ENCODE peak calls at places on chromosomes 4 and X, in eight cellular contexts. H is H9, P is stomach, K is colonic mucosa, W is left ventricle myocardium inferior, R is mesenchymal stem cell, A is aorta, I is esophagus squamous epithelium. V is an unnamed sample.

GRCh38 chrX:47156611-47157520 is 11.8 kb downstream of the RBM10 start:
- DNase-seq in H (no peak), P (peak; percentile 13), K (no peak), W (no peak), R (no peak), A (no peak), I (no peak), V (no peak)

GRCh38 chr4:115272185-115272584 is 158.8 kb upstream of the NDST4 start:
- DNase-seq in H (no peak), P (no peak), K (no peak), W (no peak), R (peak; percentile 14), A (no peak), I (no peak), V (no peak)

GRCh38 chr4:93852680-93853079 is 24.1 kb downstream of the ATOH1 start:
- DNase-seq in H (no peak), P (no peak), K (no peak), W (no peak), R (no peak), A (no peak), I (no peak), V (no peak)

GRCh38 chr4:80215449-80216052 is 18.2 kb downstream of the PRDM8 start:
- DNase-seq in H (no peak), P (no peak), K (no peak), W (no peak), R (peak; percentile 63), A (no peak), I (no peak), V (peak; percentile 73)

GRCh38 chr4:88743696-88744095 is 46.1 kb upstream of the NAP1L5 start:
- DNase-seq in H (no peak), P (no peak), K (no peak), W (no peak), R (peak; percentile 54), A (no peak), I (no peak), V (peak; percentile 81)

GRCh38 chr4:87521757-87522374 is 7.3 kb downstream of the SPARCL1 start:
- DNase-seq in H (no peak), P (no peak), K (no peak), W (no peak), R (peak; percentile 15), A (no peak), I (no peak), V (peak; percentile 58)

GRCh38 chrX:64570204-64570603 is 175.0 kb upstream of the MTMR8 start:
- DNase-seq in H (peak; percentile 34), P (no peak), K (no peak), W (no peak), R (no peak), A (no peak), I (no peak), V (no peak)

GRCh38 chr4:73662709-73663546 is 42.7 kb upstream of the RASSF6 start:
- DNase-seq in H (no peak), P (no peak), K (no peak), W (no peak), R (peak; percentile 73), A (no peak), I (no peak), V (peak; percentile 80)

GRCh38 chr4:177554966-177555574 is 112.8 kb upstream of the AGA start:
- DNase-seq in H (no peak), P (no peak), K (peak; percentile 27), W (no peak), R (peak; percentile 48), A (no peak), I (no peak), V (peak; percentile 46)

GRCh38 chr4:79576480-79576803 is 168.4 kb upstream of the GK2 start:
- DNase-seq in H (no peak), P (no peak), K (no peak), W (no peak), R (peak; percentile 50), A (no peak), I (no peak), V (peak; percentile 58)

GRCh38 chr4:155402941-155403340 is 26.2 kb upstream of the MAP9 start:
- DNase-seq in H (no peak), P (no peak), K (no peak), W (no peak), R (no peak), A (no peak), I (no peak), V (no peak)

GRCh38 chr4:144223654-144224053 is 83.1 kb upstream of the GYPA start:
- DNase-seq in H (no peak), P (no peak), K (no peak), W (no peak), R (no peak), A (no peak), I (no peak), V (no peak)

GRCh38 chr4:13525606-13526281 is 18.6 kb downstream of the NKX3-2 start:
- DNase-seq in H (no peak), P (no peak), K (no peak), W (no peak), R (no peak), A (no peak), I (no peak), V (no peak)

GRCh38 chrX:10579018-10579752 is 41.2 kb downstream of the MID1 start:
- DNase-seq in H (no peak), P (no peak), K (no peak), W (no peak), R (peak; percentile 65), A (no peak), I (no peak), V (peak; percentile 74)

GRCh38 chrX:16491461-16491860 is 158.5 kb upstream of the S100G start:
- DNase-seq in H (no peak), P (no peak), K (no peak), W (no peak), R (no peak), A (no peak), I (no peak), V (no peak)
- H3K4me1 ChIP-seq in H (peaks cover 4% of the 10 kb centered on the region), P (no peaks in the 10 kb centered on the region), K (no peaks in the 10 kb centered on the region), W (no peaks in the 10 kb centered on the region), R (no peaks in the 10 kb centered on the region), A (no peaks in the 10 kb centered on the region), I (no peaks in the 10 kb centered on the region), V (peaks cover 6% of the 10 kb centered on the region)

GRCh38 chrX:74242050-74242449 is 61.9 kb upstream of the ZCCHC13 start:
- DNase-seq in H (no peak), P (no peak), K (no peak), W (no peak), R (peak; percentile 83), A (no peak), I (no peak), V (peak; percentile 29)
- H3K4me1 ChIP-seq in H (no peaks in the 10 kb centered on the region), P (no peaks in the 10 kb centered on the region), K (no peaks in the 10 kb centered on the region), W (peaks cover 23% of the 10 kb centered on the region), R (peaks cover 3% of the 10 kb centered on the region), A (no peaks in the 10 kb centered on the region), I (peaks cover 3% of the 10 kb centered on the region), V (peaks cover 15% of the 10 kb centered on the region)

DNA sequence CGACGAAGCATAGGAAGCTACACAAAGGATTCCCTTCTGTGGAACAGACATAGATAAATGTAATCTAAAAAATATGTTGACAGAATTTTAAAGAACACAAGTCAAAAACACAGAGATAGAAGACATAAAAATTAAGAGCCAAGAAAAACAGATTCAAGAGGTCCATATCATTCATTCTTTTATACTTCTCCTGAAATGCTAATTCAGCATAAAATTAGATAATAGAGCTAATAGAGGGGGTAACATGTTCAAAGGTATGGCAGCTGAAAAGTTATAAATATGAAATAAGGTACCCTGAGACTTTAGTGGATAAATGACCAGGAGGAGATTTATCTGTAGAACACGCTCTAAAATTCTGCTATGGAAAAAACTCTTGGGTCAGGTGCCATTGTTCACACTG is 37.4 kb upstream of the PRSS48 start:
- DNase-seq in H (no peak), P (no peak), K (no peak), W (no peak), R (no peak), A (no peak), I (no peak), V (no peak)
- H3K4me1 ChIP-seq in H (no peaks in the 10 kb centered on the region), P (no peaks in the 10 kb centered on the region), K (no peaks in the 10 kb centered on the region), W (peaks cover 18% of the 10 kb centered on the region), R (no peaks in the 10 kb centered on the region), A (no peaks in the 10 kb centered on the region), I (no peaks in the 10 kb centered on the region), V (no peaks in the 10 kb centered on the region)

GRCh38 chr4:85571008-85571407 is 96.1 kb downstream of the ARHGAP24 start:
- DNase-seq in H (no peak), P (no peak), K (no peak), W (no peak), R (no peak), A (no peak), I (no peak), V (no peak)
- H3K4me1 ChIP-seq in H (peaks cover 2% of the 10 kb centered on the region), P (no peaks in the 10 kb centered on the region), K (no peaks in the 10 kb centered on the region), W (no peaks in the 10 kb centered on the region), R (no peaks in the 10 kb centered on the region), A (no peaks in the 10 kb centered on the region), I (peaks cover 11% of the 10 kb centered on the region), V (peaks cover 7% of the 10 kb centered on the region)

GRCh38 chrX:20212486-20213089 is 54.1 kb downstream of the RPS6KA3 start:
- DNase-seq in H (no peak), P (no peak), K (no peak), W (no peak), R (no peak), A (no peak), I (no peak), V (no peak)
- H3K4me1 ChIP-seq in H (no peaks in the 10 kb centered on the region), P (no peaks in the 10 kb centered on the region), K (no peaks in the 10 kb centered on the region), W (peaks cover 65% of the 10 kb centered on the region), R (no peaks in the 10 kb centered on the region), A (no peaks in the 10 kb centered on the region), I (no peaks in the 10 kb centered on the region), V (peaks cover 9% of the 10 kb centered on the region)

DNA sequence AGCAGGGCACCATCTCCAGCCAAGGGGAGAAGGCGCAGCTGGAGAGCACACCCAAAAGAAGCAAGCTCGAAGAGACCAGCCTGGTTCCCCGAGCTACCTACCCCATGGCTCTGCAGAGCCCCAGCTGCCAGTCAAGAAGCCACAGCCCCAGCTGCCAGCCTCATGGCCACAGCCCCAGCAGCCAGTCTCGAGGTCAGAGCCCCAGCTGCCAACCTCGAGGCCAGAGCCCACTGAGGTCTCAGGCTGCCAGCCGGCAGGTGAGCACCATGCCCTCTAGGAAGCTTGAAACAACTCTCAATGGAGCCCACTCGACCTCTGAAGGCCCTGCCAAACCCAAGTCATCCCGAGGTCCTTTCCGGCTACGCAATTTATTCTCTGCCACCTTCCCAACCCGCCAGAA is 27.0 kb upstream of the PRPS1 start:
- DNase-seq in H (no peak), P (no peak), K (no peak), W (no peak), R (no peak), A (no peak), I (no peak), V (no peak)
- H3K4me1 ChIP-seq in H (no peaks in the 10 kb centered on the region), P (no peaks in the 10 kb centered on the region), K (no peaks in the 10 kb centered on the region), W (no peaks in the 10 kb centered on the region), R (no peaks in the 10 kb centered on the region), A (no peaks in the 10 kb centered on the region), I (no peaks in the 10 kb centered on the region), V (no peaks in the 10 kb centered on the region)

V was measured in GM23248.